ENCODE peak calls at places on chromosomes 2 and 18, in seven cellular contexts. B, U, E, T, Y, V and A are unnamed samples.

GRCh38 chr2:100446696-100447095 is 23.6 kb upstream of the NMS start:
- DNase-seq in B (no peak), U (no peak), E (no peak), T (no peak), Y (no peak), V (no peak), A (peak)

GRCh38 chr2:113770929-113771328 is 14.5 kb upstream of the SLC35F5 start:
- DNase-seq in B (no peak), U (no peak), E (no peak), T (no peak), Y (no peak), V (no peak), A (no peak)

GRCh38 chr2:162967137-162967536 is 128.6 kb upstream of the KCNH7 start:
- DNase-seq in B (no peak), U (no peak), E (no peak), T (no peak), Y (no peak), V (no peak), A (no peak)

GRCh38 chr18:40813116-40813515 is 1141.9 kb upstream of the PIK3C3 start:
- DNase-seq in B (no peak), U (no peak), E (no peak), T (peak), Y (no peak), V (no peak), A (peak)

GRCh38 chr2:119853777-119854399 is 94.2 kb downstream of the PTPN4 start:
- DNase-seq in B (no peak), U (no peak), E (no peak), T (no peak), Y (no peak), V (no peak), A (no peak)

GRCh38 chr2:234001380-234001993 is 49.0 kb upstream of the SPP2 start:
- DNase-seq in B (no peak), U (no peak), E (no peak), T (no peak), Y (no peak), V (no peak), A (no peak)

GRCh38 chr2:218397502-218398436 is 1.9 kb upstream of the CTDSP1 start:
- DNase-seq in B (no peak), U (peak), E (peak), T (peak), Y (peak), V (peak), A (peak)

GRCh38 chr2:240127351-240127750 is 8.8 kb downstream of the COPS9 start:
- DNase-seq in B (no peak), U (peak), E (no peak), T (no peak), Y (no peak), V (no peak), A (no peak)

GRCh38 chr18:32822197-32822596 is 49.4 kb upstream of the KLHL14 start:
- DNase-seq in B (no peak), U (no peak), E (no peak), T (no peak), Y (no peak), V (no peak), A (no peak)

GRCh38 chr2:25222475-25223121 is 54.2 kb upstream of the POMC start:
- DNase-seq in B (no peak), U (no peak), E (no peak), T (no peak), Y (no peak), V (no peak), A (no peak)

GRCh38 chr18:55266981-55267380 is 307.7 kb upstream of the CCDC68 start:
- DNase-seq in B (no peak), U (no peak), E (no peak), T (no peak), Y (no peak), V (no peak), A (no peak)

GRCh38 chr2:142794850-142795249 is 82.6 kb upstream of the KYNU start:
- DNase-seq in B (no peak), U (no peak), E (no peak), T (no peak), Y (no peak), V (no peak), A (no peak)

GRCh38 chr2:190812506-190813294 is 67.9 kb upstream of the GLS start:
- DNase-seq in B (no peak), U (no peak), E (no peak), T (peak), Y (no peak), V (no peak), A (no peak)

GRCh38 chr2:75560022-75560767 is 544 bp downstream of the EVA1A start:
- DNase-seq in B (no peak), U (no peak), E (peak), T (peak), Y (no peak), V (peak), A (peak)

GRCh38 chr18:2971741-2972552 is 41.0 kb downstream of the LPIN2 start:
- DNase-seq in B (no peak), U (no peak), E (peak), T (peak), Y (peak), V (peak), A (no peak)

GRCh38 chr18:10140461-10140911 is 226.7 kb downstream of the VAPA start:
- DNase-seq in B (no peak), U (no peak), E (no peak), T (no peak), Y (no peak), V (no peak), A (peak)

GRCh38 chr2:210421916-210422315 is 54.6 kb downstream of the LANCL1 start:
- DNase-seq in B (peak), U (no peak), E (no peak), T (peak), Y (no peak), V (no peak), A (peak)

GRCh38 chr2:228675042-228675441 is 493.6 kb upstream of the SPHKAP start:
- DNase-seq in B (no peak), U (no peak), E (no peak), T (peak), Y (peak), V (no peak), A (no peak)

GRCh38 chr2:214075446-214075845 is 335.4 kb upstream of the VWC2L start:
- DNase-seq in B (no peak), U (no peak), E (no peak), T (peak), Y (no peak), V (no peak), A (no peak)

GRCh38 chr2:47682231-47682749 is 100.7 kb upstream of the MSH6 start:
- DNase-seq in B (no peak), U (no peak), E (no peak), T (no peak), Y (no peak), V (no peak), A (no peak)

GRCh38 chr18:76491801-76492668 is 3.0 kb downstream of the ZNF516 start:
- DNase-seq in B (no peak), U (no peak), E (peak), T (peak), Y (peak), V (peak), A (no peak)

GRCh38 chr2:227402959-227403358 is 15.2 kb upstream of the SCYGR1 start:
- DNase-seq in B (no peak), U (no peak), E (no peak), T (no peak), Y (no peak), V (no peak), A (peak)

GRCh38 chr2:44126106-44126797 is 42.4 kb upstream of the PPM1B start:
- DNase-seq in B (no peak), U (no peak), E (no peak), T (no peak), Y (no peak), V (no peak), A (peak)

GRCh38 chr2:16559263-16559662 is 106.4 kb downstream of the CYRIA start:
- DNase-seq in B (no peak), U (no peak), E (no peak), T (peak), Y (no peak), V (no peak), A (no peak)

GRCh38 chr2:189022002-189022401 is 47.8 kb downstream of the COL3A1 start:
- DNase-seq in B (no peak), U (no peak), E (no peak), T (peak), Y (no peak), V (no peak), A (peak)

GRCh38 chr2:189020179-189020578 is 46.0 kb downstream of the COL3A1 start:
- DNase-seq in B (no peak), U (no peak), E (no peak), T (peak), Y (no peak), V (no peak), A (no peak)

GRCh38 chr2:189022492-189022891 is 48.3 kb downstream of the COL3A1 start:
- DNase-seq in B (no peak), U (no peak), E (no peak), T (peak), Y (no peak), V (no peak), A (no peak)

GRCh38 chr2:189024861-189025618 is 50.9 kb downstream of the COL3A1 start:
- DNase-seq in B (no peak), U (no peak), E (no peak), T (peak), Y (no peak), V (no peak), A (peak)
- TF ChIP-seq CTCF in B (peak), U (no peak), E (no peak), T (peak), Y (no peak), V (no peak), A (peak)

GRCh38 chr18:67517224-67517765 is 775 bp upstream of the DSEL start:
- DNase-seq in B (no peak), U (peak), E (peak), T (no peak), Y (peak), V (peak), A (no peak)
- H3K4me3 ChIP-seq in B (peak), U (peak), E (peak), T (peak), Y (peak), V (no peak), A (peak)

GRCh38 chr2:158498043-158498748 is 41.4 kb downstream of the PKP4 start:
- DNase-seq in B (no peak), U (no peak), E (no peak), T (no peak), Y (no peak), V (no peak), A (no peak)

GRCh38 chr2:158499383-158499782 is 42.6 kb downstream of the PKP4 start:
- DNase-seq in B (no peak), U (no peak), E (no peak), T (no peak), Y (no peak), V (no peak), A (no peak)

GRCh38 chr2:158497486-158497885 is 40.7 kb downstream of the PKP4 start:
- DNase-seq in B (no peak), U (no peak), E (no peak), T (no peak), Y (no peak), V (no peak), A (peak)

GRCh38 chr2:158496986-158497385 is 40.2 kb downstream of the PKP4 start:
- DNase-seq in B (no peak), U (no peak), E (no peak), T (no peak), Y (no peak), V (no peak), A (peak)

GRCh38 chr2:158498749-158499136 is 42.0 kb downstream of the PKP4 start:
- DNase-seq in B (no peak), U (no peak), E (no peak), T (no peak), Y (no peak), V (no peak), A (no peak)
- TF ChIP-seq CTCF in B (no peak), U (no peak), E (no peak), T (no peak), Y (no peak), V (no peak), A (no peak)

GRCh38 chr2:173427887-173428683 is 73.4 kb downstream of the CDCA7 start:
- DNase-seq in B (peak), U (no peak), E (no peak), T (peak), Y (no peak), V (peak), A (peak)
- H3K4me3 ChIP-seq in B (no peak), U (no peak), E (no peak), T (no peak), Y (no peak), V (no peak), A (no peak)

GRCh38 chr2:68909793-68910674 is 38.8 kb upstream of the BMP10 start:
- DNase-seq in B (peak), U (no peak), E (peak), T (peak), Y (peak), V (peak), A (peak)
- TF ChIP-seq CTCF in B (peak), U (peak), E (peak), T (peak), Y (peak), V (peak), A (peak)

GRCh38 chr2:9332853-9333245 is 90.5 kb downstream of the ITGB1BP1 start:
- DNase-seq in B (no peak), U (no peak), E (no peak), T (no peak), Y (no peak), V (no peak), A (no peak)
- H3K4me3 ChIP-seq in B (no peak), U (no peak), E (no peak), T (no peak), Y (no peak), V (no peak), A (no peak)

GRCh38 chr2:231905026-231905425 is 21.2 kb downstream of the NPPC start:
- DNase-seq in B (no peak), U (no peak), E (no peak), T (no peak), Y (no peak), V (peak), A (no peak)

GRCh38 chr2:231904161-231904611 is 22.0 kb downstream of the NPPC start:
- DNase-seq in B (no peak), U (no peak), E (no peak), T (no peak), Y (no peak), V (no peak), A (no peak)

GRCh38 chr2:231900486-231900942 is 25.7 kb downstream of the NPPC start:
- DNase-seq in B (peak), U (no peak), E (peak), T (peak), Y (peak), V (peak), A (peak)

GRCh38 chr2:231902598-231902997 is 23.6 kb downstream of the NPPC start:
- DNase-seq in B (no peak), U (no peak), E (no peak), T (no peak), Y (no peak), V (no peak), A (no peak)

DNA sequence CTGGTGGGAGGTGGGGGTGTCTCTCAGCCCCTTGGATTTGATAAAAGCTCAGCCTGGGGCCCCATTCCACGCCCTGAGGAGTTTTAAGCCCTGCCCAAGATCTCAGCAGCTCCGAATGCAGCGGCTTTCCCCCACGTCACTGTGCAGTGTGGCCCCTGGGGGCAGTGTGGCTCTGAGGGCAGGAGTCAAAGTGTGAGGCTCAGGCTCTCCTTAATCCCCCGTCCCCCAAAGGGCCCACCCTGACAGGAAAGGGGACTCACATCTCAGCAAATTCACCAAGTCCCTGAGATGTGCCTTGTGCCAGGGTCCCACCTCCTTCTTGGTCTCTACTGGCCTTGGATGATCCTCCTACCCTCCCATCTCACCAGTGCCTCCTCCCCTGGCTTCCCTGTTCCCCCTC is 25.2 kb downstream of the NPPC start:
- DNase-seq in B (no peak), U (no peak), E (peak), T (no peak), Y (no peak), V (no peak), A (no peak)
- TF ChIP-seq CTCF in B (no peak), U (no peak), E (no peak), T (no peak), Y (no peak), V (no peak), A (no peak)

DNA sequence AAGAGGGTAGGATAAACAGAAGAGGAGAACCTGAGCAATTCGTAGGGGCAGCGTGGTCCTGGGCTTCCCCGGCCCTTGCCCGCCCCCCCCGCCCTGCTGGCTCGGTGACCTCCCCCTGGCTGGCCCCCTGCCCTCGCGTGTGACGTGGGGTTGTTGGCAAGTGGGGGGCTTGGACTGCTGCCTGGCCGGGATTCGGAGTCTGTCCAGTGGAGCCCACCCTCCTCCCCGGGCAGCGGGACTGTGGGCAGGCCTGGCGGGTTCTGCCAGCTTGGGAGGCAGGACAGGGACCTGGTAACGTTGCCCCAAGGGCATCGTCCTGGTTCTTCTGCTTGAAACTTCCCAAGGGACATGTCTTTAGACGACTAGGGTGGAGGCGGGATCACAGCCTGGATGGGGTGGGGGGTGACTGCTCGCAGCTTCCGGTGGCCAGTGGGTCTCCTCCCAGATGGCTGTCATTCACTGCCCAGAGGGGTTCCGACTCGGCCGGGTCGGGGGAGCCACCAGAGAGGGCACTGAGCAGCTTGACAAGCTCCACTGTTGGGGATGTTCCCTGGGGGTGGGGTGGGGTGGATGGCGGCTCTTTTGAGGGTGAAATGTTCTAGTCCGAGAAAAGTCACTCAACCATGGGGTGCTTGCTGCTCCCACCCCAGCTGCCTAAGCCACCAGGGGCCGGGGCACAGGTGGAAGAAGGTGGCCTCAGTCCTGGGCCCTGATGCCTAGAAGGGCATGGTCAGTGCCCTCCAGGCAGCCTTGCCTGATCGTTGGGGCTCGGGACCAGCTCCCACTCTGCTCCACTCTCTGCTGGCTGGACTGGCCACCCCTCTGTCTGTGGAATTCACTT is 4.2 kb upstream of the HS6ST1 start:
- DNase-seq in B (no peak), U (peak), E (no peak), T (no peak), Y (peak), V (no peak), A (no peak)
- H3K4me3 ChIP-seq in B (peak), U (peak), E (peak), T (no peak), Y (peak), V (no peak), A (peak)